ENCODE peak calls at places on chromosomes 2 and 18, in five cellular contexts. Z is HCT116, W is GM23248, L is PC-3, G is neural progenitor cell. E is an unnamed sample.

GRCh38 chr18:58949031-58949430 is 84.4 kb downstream of the ZNF532 start:
- DNase-seq in W (no peak), G (no peak), L (no peak), Z (no peak), E (no peak)

GRCh38 chr2:47310801-47311560 is 92.0 kb upstream of the MSH2 start:
- DNase-seq in L (peak; percentile 26), W (no peak), G (peak; percentile 53), Z (no peak), E (no peak)

GRCh38 chr2:113407446-113408099 is 29.9 kb upstream of the ZNG1B start:
- DNase-seq in L (peak; percentile 82), G (no peak), W (peak; percentile 36), Z (peak; percentile 31), E (peak; percentile 39)

GRCh38 chr2:215437614-215438013 is 1.7 kb upstream of the FN1 start:
- DNase-seq in L (no peak), G (no peak), W (peak; percentile 49), Z (no peak), E (no peak)

GRCh38 chr2:217049376-217049775 is 189.5 kb upstream of the TNP1 start:
- DNase-seq in W (no peak), L (no peak), G (peak; percentile 87), Z (no peak), E (no peak)

GRCh38 chr2:168686485-168687191 is 115.8 kb upstream of the NOSTRIN start:
- DNase-seq in L (peak; percentile 42), G (no peak), W (peak; percentile 57), Z (no peak), E (no peak)

GRCh38 chr18:13879937-13880336 is 35.4 kb downstream of the MC2R start:
- DNase-seq in L (no peak), G (no peak), Z (no peak), W (no peak), E (no peak)

GRCh38 chr2:122193622-122194021 is 438.2 kb downstream of the TSN start:
- DNase-seq in L (peak; percentile 33), Z (no peak), G (no peak), W (no peak), E (no peak)

GRCh38 chr2:28678944-28679343 is 72.7 kb upstream of the PPP1CB start:
- DNase-seq in G (no peak), Z (no peak), L (no peak), W (no peak), E (no peak)

GRCh38 chr2:170554278-170554955 is 160.7 kb upstream of the SP5 start:
- DNase-seq in G (no peak), Z (no peak), L (peak; percentile 83), W (peak; percentile 75), E (no peak)

GRCh38 chr2:219772697-219773096 is 145.3 kb downstream of the SLC4A3 start:
- DNase-seq in Z (no peak), G (no peak), W (no peak), L (no peak), E (no peak)
- TF ChIP-seq EZH2phosphoT487 in Z (no peak), G (no peak), W (no peak), L (no peak), E (no peak)

GRCh38 chr18:28044036-28044435 is 132.9 kb downstream of the CDH2 start:
- DNase-seq in Z (no peak), W (no peak), L (no peak), G (no peak), E (no peak)

GRCh38 chr18:28050561-28050960 is 126.4 kb downstream of the CDH2 start:
- DNase-seq in L (no peak), W (no peak), Z (no peak), G (no peak), E (no peak)

GRCh38 chr18:28045176-28045810 is 131.6 kb downstream of the CDH2 start:
- DNase-seq in G (no peak), Z (no peak), L (peak; percentile 30), W (peak; percentile 73), E (no peak)

GRCh38 chr18:28045880-28046279 is 131.1 kb downstream of the CDH2 start:
- DNase-seq in G (no peak), Z (no peak), W (peak; percentile 46), L (no peak), E (no peak)

GRCh38 chr18:28048612-28049011 is 128.3 kb downstream of the CDH2 start:
- DNase-seq in L (no peak), G (no peak), Z (no peak), W (no peak), E (no peak)
- H3K4me2 ChIP-seq in L (no peak overlapping the region), G (no peak overlapping the region), Z (no peak overlapping the region), W (peak overlapping the region; percentile 50), E (no peak overlapping the region)

GRCh38 chr2:233208382-233209116 is 42.9 kb upstream of the ATG16L1 start:
- DNase-seq in W (peak; percentile 11), Z (no peak), L (peak; percentile 62), G (no peak), E (no peak)

GRCh38 chr2:233213011-233213410 is 38.5 kb upstream of the ATG16L1 start:
- DNase-seq in G (no peak), Z (no peak), L (no peak), W (no peak), E (no peak)

GRCh38 chr2:233210843-233211600 is 40.5 kb upstream of the ATG16L1 start:
- DNase-seq in L (peak; percentile 95), W (peak; percentile 91), Z (peak; percentile 62), G (no peak), E (no peak)

GRCh38 chr2:233209978-233210680 is 41.3 kb upstream of the ATG16L1 start:
- DNase-seq in Z (no peak), G (no peak), W (peak; percentile 12), L (peak; percentile 10), E (no peak)

DNA sequence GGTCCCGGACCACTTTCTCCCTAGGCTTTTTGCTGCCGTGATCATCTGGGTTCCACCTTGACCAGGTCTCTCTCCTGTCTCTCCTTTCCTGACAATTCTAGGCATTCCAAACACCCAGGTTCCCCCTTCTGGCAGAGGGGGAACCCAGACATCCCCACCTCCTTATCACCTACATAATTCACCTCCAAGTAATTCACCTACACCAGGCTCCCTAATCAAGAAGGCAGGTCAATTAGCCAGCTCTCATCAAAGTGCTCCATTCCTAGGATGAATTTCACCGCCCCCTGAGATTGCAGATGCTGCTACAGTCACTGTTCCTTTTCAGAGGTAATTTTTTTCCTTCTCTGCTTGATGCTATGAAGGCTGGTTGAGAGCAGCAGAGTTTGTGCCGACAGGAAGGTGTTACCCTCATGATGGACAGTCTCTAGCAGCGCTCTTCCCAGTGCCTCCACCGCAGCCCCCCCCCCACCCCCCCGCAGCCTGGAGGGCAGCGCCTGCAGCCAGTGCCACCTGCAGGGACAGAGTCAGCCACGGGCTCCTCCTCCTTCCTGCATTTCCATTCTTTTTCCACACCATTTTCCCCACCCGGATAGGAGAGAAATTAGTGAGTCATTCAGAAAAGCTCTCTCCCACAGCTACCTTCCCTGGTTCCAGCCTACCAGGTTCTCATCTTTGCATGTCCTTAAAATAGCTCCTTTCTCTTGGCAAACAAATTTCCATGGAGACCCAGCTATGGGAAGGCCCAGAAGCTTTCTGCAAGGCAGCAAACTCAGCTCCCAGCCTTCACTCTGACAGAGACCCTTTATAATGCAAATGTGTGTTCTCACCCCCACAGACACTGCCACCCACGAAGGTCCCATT is 42.1 kb upstream of the ATG16L1 start:
- DNase-seq in L (peak; percentile 87), G (peak; percentile 30), Z (peak; percentile 16), W (peak; percentile 26), E (no peak)
- TF ChIP-seq EZH2phosphoT487 in L (no peak), G (no peak), Z (no peak), W (no peak), E (no peak)

GRCh38 chr2:53087282-53087882 is 680.2 kb upstream of the CHAC2 start:
- DNase-seq in L (peak; percentile 90), Z (no peak), G (no peak), W (peak; percentile 69), E (no peak)
- H3K4me2 ChIP-seq in L (peak overlapping the region; percentile 64), Z (no peak overlapping the region), G (no peak overlapping the region), W (peak overlapping the region; percentile 23), E (no peak overlapping the region)

GRCh38 chr18:50719471-50719987 is 100.3 kb downstream of the MRO start:
- DNase-seq in L (no peak), W (no peak), Z (no peak), G (no peak), E (no peak)

GRCh38 chr18:50716902-50717301 is 102.9 kb downstream of the MRO start:
- DNase-seq in W (peak; percentile 17), L (no peak), Z (no peak), G (no peak), E (no peak)

GRCh38 chr18:50711401-50711800 is 108.4 kb downstream of the MRO start:
- DNase-seq in L (no peak), W (no peak), Z (no peak), G (no peak), E (no peak)

GRCh38 chr18:50720281-50720680 is 99.5 kb downstream of the MRO start:
- DNase-seq in L (no peak), Z (no peak), G (no peak), W (no peak), E (no peak)

GRCh38 chr18:50715919-50716318 is 103.9 kb downstream of the MRO start:
- DNase-seq in Z (no peak), W (no peak), L (no peak), G (no peak), E (no peak)
- TF ChIP-seq EZH2phosphoT487 in Z (no peak), W (no peak), L (no peak), G (no peak), E (no peak)

DNA sequence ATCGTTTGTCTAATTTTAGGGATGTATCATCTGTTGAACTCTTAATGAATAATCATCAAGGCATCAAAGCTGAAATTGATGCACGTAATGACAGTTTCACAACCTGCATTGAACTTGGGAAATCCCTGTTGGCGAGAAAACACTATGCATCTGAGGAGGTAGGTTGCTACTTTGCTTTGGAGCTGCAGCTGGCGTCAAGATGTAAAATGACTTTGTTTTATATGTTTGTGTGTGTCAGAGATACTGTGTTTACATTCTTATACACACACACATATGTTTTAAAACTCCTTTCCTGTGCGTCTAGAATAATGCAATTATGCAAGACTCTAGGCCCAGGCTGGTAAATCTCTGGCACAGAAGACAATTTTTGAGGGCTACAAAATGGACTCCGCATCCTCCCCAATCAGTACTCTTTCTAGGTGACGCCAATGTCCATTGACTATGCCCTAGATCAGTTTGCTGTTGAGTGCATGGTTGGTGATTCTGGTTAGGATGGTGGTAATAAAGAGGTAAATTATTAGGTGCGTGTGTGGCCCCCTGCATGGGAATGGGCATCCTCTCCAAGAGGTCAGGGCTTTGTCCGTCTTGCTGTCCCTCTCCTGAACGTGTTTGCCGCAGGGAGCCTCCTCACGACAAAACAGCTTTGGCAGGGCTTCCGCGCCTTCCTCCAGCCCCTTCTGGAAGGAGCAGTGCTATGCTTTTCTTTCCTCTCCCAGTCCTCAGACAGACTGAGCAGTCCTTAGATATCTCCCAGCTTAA is 68.2 kb upstream of the EML6 start:
- DNase-seq in L (no peak), Z (no peak), W (no peak), G (no peak), E (no peak)
- H3K4me2 ChIP-seq in L (no peak overlapping the region), Z (no peak overlapping the region), W (no peak overlapping the region), G (no peak overlapping the region), E (no peak overlapping the region)

GRCh38 chr2:33425156-33425555 is 51.3 kb upstream of the RASGRP3 start:
- DNase-seq in L (no peak), Z (no peak), W (peak; percentile 31), G (no peak), E (no peak)

GRCh38 chr2:33417093-33417492 is 59.4 kb upstream of the RASGRP3 start:
- DNase-seq in L (no peak), G (no peak), Z (no peak), W (peak; percentile 27), E (no peak)

GRCh38 chr2:33419548-33420255 is 56.7 kb upstream of the RASGRP3 start:
- DNase-seq in Z (no peak), G (no peak), L (no peak), W (no peak), E (no peak)

GRCh38 chr2:33421820-33422219 is 54.6 kb upstream of the RASGRP3 start:
- DNase-seq in W (no peak), Z (no peak), L (no peak), G (no peak), E (no peak)

GRCh38 chr2:33420726-33421125 is 55.7 kb upstream of the RASGRP3 start:
- DNase-seq in Z (no peak), L (no peak), W (no peak), G (no peak), E (no peak)
- TF ChIP-seq EZH2phosphoT487 in Z (no peak), L (no peak), W (no peak), G (no peak), E (no peak)